ENCODE peak calls at places on chromosomes 4 and X, in four cellular contexts. X is HuH-7.5; B is BJ; M is activated effector memory CD4-positive, alpha-beta T cell treated with Interleukin-2 at 50 U/mL for 16 hours. N is an unnamed sample.

GRCh38 chrX:41518841-41519220 is 71.7 kb downstream of the NYX start:
- DNase-seq in B (no peak), M (no peak), X (no peak), N (no peak)

GRCh38 chr4:124887738-124888137 is 175.2 kb upstream of the ANKRD50 start:
- DNase-seq in X (no peak), B (no peak), M (no peak), N (no peak)

GRCh38 chr4:52358855-52359254 is 300.2 kb downstream of the USP46 start:
- DNase-seq in M (no peak), X (no peak), B (no peak), N (no peak)

GRCh38 chrX:38347136-38347535 is 5.3 kb upstream of the OTC start:
- DNase-seq in B (no peak), X (no peak), M (no peak), N (no peak)

GRCh38 chr4:112214397-112215264 is 17.0 kb upstream of the AP1AR start:
- DNase-seq in X (peak), B (no peak), M (no peak), N (no peak)

GRCh38 chrX:56758456-56758855 is 29.4 kb downstream of the NBDY start:
- DNase-seq in X (no peak), B (no peak), M (no peak), N (no peak)

GRCh38 chrX:87045352-87045751 is 472.2 kb upstream of the KLHL4 start:
- DNase-seq in M (no peak), B (no peak), X (no peak), N (no peak)

GRCh38 chr4:38091636-38092035 is 131.4 kb downstream of the PTTG2 start:
- DNase-seq in B (peak), M (no peak), X (no peak), N (no peak)

GRCh38 chr4:48943387-48943786 is 36.8 kb upstream of the OCIAD2 start:
- DNase-seq in X (no peak), B (no peak), M (no peak), N (no peak)

GRCh38 chr4:42205551-42205950 is 53.1 kb upstream of the BEND4 start:
- DNase-seq in B (no peak), M (no peak), X (no peak), N (no peak)

GRCh38 chrX:46838974-46839480 is 2.2 kb downstream of the RP2 start:
- DNase-seq in X (no peak), M (no peak), B (no peak), N (no peak)

GRCh38 chr4:172838108-172838507 is 330.5 kb upstream of the GALNT7 start:
- DNase-seq in B (no peak), X (no peak), M (no peak), N (no peak)

GRCh38 chr4:174244441-174244840 is 39.0 kb downstream of the FBXO8 start:
- DNase-seq in B (no peak), M (no peak), X (no peak), N (no peak)

GRCh38 chr4:156476359-156476758 is 495.2 kb downstream of the PDGFC start:
- DNase-seq in X (no peak), M (no peak), B (peak), N (no peak)

GRCh38 chr4:150938417-150938816 is 76.7 kb downstream of the LRBA start:
- DNase-seq in B (no peak), X (no peak), M (no peak), N (no peak)

GRCh38 chrX:155231163-155231562 is 14.9 kb downstream of the VBP1 start:
- DNase-seq in B (no peak), X (no peak), M (no peak), N (no peak)

GRCh38 chr4:87419578-87420249 is 2.7 kb upstream of the NUDT9 start:
- DNase-seq in X (no peak), M (no peak), B (no peak), N (no peak)

GRCh38 chr4:4182835-4183568 is 43.7 kb downstream of the OTOP1 start:
- DNase-seq in B (no peak), X (peak), M (no peak), N (peak)

GRCh38 chrX:39802906-39803305 is 294.9 kb downstream of the BCOR start:
- DNase-seq in M (no peak), B (no peak), X (no peak), N (no peak)

GRCh38 chr4:15001248-15001824 is 945 bp upstream of the CPEB2 start:
- DNase-seq in B (peak), X (peak), M (peak), N (peak)

GRCh38 chr4:11801466-11802446 is 373.1 kb upstream of the HS3ST1 start:
- DNase-seq in M (no peak), B (no peak), X (no peak), N (no peak)

GRCh38 chrX:72258174-72258573 is 18.9 kb downstream of the RPS4X start:
- DNase-seq in M (no peak), B (peak), X (no peak), N (no peak)

GRCh38 chr4:114945616-114946015 is 167.8 kb downstream of the NDST4 start:
- DNase-seq in B (no peak), X (no peak), M (no peak), N (no peak)

GRCh38 chr4:95728145-95728544 is 111.7 kb upstream of the PDHA2 start:
- DNase-seq in X (no peak), B (no peak), M (no peak), N (no peak)

N was measured in activated T-helper 2 cell treated with anti-CD3 and anti-CD28 coated beads, Interferon-gamma antibody, Interleukin-2, Interleukin-4, amounts not matched to agents 10 μg/mL and 5 μg/mL and 100 μg/mL, durations not matched to agents 14 hours and 24 hours and 36 hours.